ENCODE peak calls at places on chromosomes 1 and 21, in ten cellular contexts. U is cardiac muscle cell, L is AG04450, B is heart left ventricle, M is GM13976, G is uterus, Y is GM20000, P is progenitor cell of endocrine pancreas, R is right lobe of liver, C is lung. N is an unnamed sample.
A peak's percentile ranks its signal among the peaks of the same experiment; 100 is the strongest.

GRCh38 chr1:181513786-181514297 is 30.5 kb downstream of the CACNA1E start:
- DNase-seq in U (no peak), L (no peak), B (no peak), M (no peak), G (no peak), Y (no peak), P (no peak), R (no peak), C (no peak), N (peak; percentile 59)

GRCh38 chr1:159594581-159594980 is 7.0 kb downstream of the APCS start:
- DNase-seq in U (peak; percentile 21), L (no peak), B (no peak), M (no peak), G (no peak), Y (no peak), P (no peak), R (no peak), C (no peak), N (no peak)

GRCh38 chr1:98661544-98662353 is at the start of gene SNX7:
- DNase-seq in U (peak; percentile 88), L (peak; percentile 24), B (peak; percentile 90), M (peak; percentile 54), G (peak; percentile 76), Y (peak; percentile 61), P (peak; percentile 85), R (peak; percentile 91), C (peak; percentile 84), N (peak; percentile 95)

GRCh38 chr1:218250492-218250891 is 34.6 kb upstream of the RRP15 start:
- DNase-seq in U (no peak), L (no peak), B (no peak), M (no peak), G (no peak), Y (no peak), P (no peak), R (no peak), C (no peak), N (no peak)

GRCh38 chr1:27551953-27552312 is 52.0 kb downstream of the AHDC1 start:
- DNase-seq in U (no peak), L (no peak), B (no peak), M (no peak), G (no peak), Y (no peak), P (no peak), R (no peak), C (no peak), N (no peak)

GRCh38 chr1:161932668-161933067 is 91.0 kb downstream of the OLFML2B start:
- DNase-seq in U (no peak), L (no peak), B (peak; percentile 46), M (no peak), G (no peak), Y (no peak), P (no peak), R (no peak), C (no peak), N (no peak)

GRCh38 chr21:41684381-41685245 is 82.2 kb downstream of the RIPK4 start:
- DNase-seq in U (peak; percentile 68), L (peak; percentile 13), B (no peak), M (no peak), G (no peak), Y (no peak), P (no peak), R (no peak), C (peak; percentile 59), N (no peak)

GRCh38 chr1:184186167-184186566 is 134.6 kb downstream of the TSEN15 start:
- DNase-seq in U (no peak), L (no peak), B (no peak), M (no peak), G (no peak), Y (no peak), P (no peak), R (no peak), C (no peak), N (no peak)

GRCh38 chr1:35855016-35855700 is 27.9 kb upstream of the AGO1 start:
- DNase-seq in U (no peak), L (no peak), B (no peak), M (no peak), G (no peak), Y (no peak), P (no peak), R (no peak), C (no peak), N (no peak)

GRCh38 chr1:166544561-166544960 is 294.7 kb upstream of the POGK start:
- DNase-seq in U (no peak), L (no peak), B (no peak), M (no peak), G (no peak), Y (no peak), P (no peak), R (no peak), C (no peak), N (no peak)

DNA sequence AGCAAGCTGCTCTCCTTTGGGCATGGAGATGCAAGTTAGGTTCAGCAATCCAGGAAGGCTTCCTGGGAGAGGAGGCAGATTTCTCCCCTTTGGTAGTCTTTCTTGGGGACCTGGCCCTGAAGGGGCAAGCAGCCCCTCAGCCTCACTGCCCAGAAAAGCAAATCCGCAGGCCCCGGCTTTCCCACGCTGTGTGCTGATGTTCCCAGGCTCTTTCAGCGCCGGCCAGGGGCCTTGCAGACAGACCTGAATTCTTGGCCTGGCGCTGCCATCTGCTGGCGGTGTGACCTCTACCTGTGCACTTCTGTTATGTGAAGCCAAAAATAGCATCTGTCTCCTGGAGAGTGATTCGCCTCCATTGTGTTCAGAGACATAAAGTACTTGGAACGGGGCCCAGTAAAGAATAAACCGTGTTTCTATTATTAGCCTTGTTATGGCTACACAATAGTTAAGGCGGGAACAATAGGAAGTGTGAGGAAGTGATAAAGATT is 64.8 kb downstream of the ALPL start:
- DNase-seq in U (peak; percentile 91), L (no peak), B (peak; percentile 92), M (no peak), G (peak; percentile 63), Y (no peak), P (peak; percentile 45), R (peak; percentile 79), C (peak; percentile 58), N (no peak)
- TF ChIP-seq CTCF in U (peak; percentile 63), L (peak; percentile 68), B (peak; percentile 67), M (peak; percentile 33), G (peak; percentile 15), Y (no peak), P (peak; percentile 69), R (peak; percentile 57), C (peak; percentile 29), N (peak; percentile 84)

GRCh38 chr1:152394151-152394550 is 19.9 kb downstream of the CRNN start:
- DNase-seq in U (no peak), L (no peak), B (no peak), M (no peak), G (no peak), Y (no peak), P (no peak), R (no peak), C (no peak), N (no peak)

GRCh38 chr1:152397474-152397873 is 16.6 kb downstream of the CRNN start:
- DNase-seq in U (no peak), L (no peak), B (no peak), M (no peak), G (no peak), Y (no peak), P (no peak), R (no peak), C (no peak), N (no peak)

DNA sequence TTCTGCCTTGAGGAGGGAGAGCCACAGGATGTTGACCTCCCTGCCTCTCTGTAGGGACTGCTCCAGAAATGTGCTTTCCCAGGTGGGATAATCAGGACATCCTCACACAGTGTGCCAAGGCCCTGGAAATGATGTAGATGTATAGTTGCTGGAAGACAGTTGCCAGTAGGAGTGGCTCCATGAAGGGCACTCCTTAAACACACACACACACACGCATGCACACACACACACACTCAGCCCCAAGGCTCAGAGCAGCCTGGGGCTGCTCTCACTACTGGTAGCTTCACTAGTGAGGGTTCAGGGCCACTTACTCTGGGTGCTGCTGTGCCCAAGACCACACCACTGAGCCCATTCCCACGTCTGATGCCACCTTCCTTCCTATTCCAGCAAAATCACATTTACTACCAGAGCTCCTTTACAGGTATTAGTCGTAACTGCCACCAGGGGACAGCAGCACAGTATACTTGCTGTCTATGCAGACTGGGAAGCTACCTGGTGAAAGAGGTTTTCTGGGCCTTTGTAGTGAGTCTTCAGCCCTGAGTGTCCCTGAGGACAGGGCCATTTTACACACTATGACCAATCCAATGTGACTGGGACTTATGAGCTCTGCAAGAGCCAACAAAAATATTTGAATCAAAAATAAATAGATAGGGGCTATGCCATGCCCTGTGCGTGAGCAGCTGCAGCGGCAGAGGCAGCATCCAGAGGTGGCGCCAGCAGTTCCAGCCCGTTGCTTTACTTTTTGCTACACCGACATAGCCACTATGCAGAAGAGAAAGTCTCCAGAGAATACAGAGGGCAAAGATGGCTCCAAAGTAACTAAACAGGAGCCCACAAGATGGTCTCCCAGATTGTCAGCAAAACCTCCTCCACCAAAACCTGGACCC is 15.0 kb downstream of the CRNN start:
- DNase-seq in U (peak; percentile 14), L (no peak), B (no peak), M (no peak), G (no peak), Y (peak; percentile 22), P (no peak), R (no peak), C (no peak), N (no peak)
- TF ChIP-seq CTCF in U (peak; percentile 35), L (no peak), B (no peak), M (peak; percentile 23), G (no peak), Y (peak; percentile 56), P (no peak), R (peak; percentile 38), C (no peak), N (no peak)

DNA sequence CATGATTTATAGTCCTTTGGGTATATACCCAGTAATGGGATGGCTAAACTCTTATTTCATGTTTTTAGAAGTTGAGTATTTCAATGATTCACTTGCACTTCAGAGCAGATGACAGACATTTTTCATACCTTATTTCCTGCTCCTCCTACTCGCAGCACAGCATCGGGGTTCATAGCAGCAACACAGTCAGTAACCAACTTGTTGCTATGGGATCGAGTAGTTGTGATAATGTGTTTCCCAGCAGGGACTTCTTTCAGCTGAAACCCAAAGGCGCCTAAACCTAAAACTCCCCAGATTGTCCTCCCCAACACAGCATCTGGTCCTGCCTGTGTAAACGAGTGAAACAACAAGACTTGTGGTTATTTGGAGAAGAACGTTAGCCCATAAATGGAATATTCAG is 16.3 kb upstream of the EPRS1 start:
- DNase-seq in U (no peak), L (no peak), B (no peak), M (no peak), G (no peak), Y (no peak), P (no peak), R (no peak), C (no peak), N (no peak)
- TF ChIP-seq CTCF in U (no peak), L (no peak), B (no peak), M (no peak), G (no peak), Y (no peak), P (no peak), R (no peak), C (no peak), N (no peak)

DNA sequence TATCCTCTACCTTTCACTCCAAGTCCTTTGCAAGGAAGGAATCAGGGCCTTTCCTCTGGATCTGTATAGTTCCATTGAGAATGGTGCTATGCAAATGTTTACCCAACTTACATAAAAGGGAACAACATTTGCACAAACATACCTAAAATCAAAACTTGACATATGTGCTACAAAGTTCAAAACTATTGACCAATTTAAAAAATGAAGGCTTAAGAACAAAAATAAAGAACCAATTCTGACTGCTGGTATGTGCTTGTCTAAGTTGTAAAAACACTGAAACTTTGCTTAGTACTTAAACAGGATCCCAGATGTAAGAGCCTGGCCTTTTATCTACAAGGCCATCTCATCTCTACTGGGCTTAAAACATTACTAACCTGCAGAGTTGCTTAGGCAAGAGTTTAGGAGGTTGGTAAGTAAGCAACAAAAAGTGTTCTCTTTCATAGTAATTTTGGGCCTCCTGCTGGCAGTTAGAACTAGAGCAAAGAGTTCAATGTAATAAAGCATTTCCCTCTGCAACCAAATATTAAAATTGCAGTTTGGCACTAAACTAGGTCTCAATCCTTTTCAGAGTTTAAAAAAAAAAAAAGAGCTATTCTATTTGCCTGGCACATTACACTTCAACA is 2.0 kb downstream of the SCMH1 start:
- DNase-seq in U (peak; percentile 73), L (no peak), B (no peak), M (no peak), G (peak; percentile 24), Y (peak; percentile 50), P (no peak), R (no peak), C (no peak), N (no peak)
- TF ChIP-seq CTCF in U (peak; percentile 54), L (peak; percentile 63), B (no peak), M (peak; percentile 38), G (peak; percentile 49), Y (no peak), P (peak; percentile 22), R (peak; percentile 40), C (no peak), N (peak; percentile 46)